ENCODE peak calls at places on chromosomes 5 and 9, in four cellular contexts. One of them, this sample, is unnamed.

GRCh38 chr9:90783964-90784363 is 17.7 kb upstream of the SYK start:
- DNase-seq in stimulated activated CD8-positive, alpha-beta memory T cell treated with anti-CD3 and anti-CD28 coated beads, Interleukin-15, amount 100 ng/mL, for 4 hours: no peak
- DNase-seq in H1: no peak
- DNase-seq in NCI-H345: no peak
- DNase-seq in this sample: no peak

GRCh38 chr9:91924090-91924489 is 25.9 kb downstream of the ROR2 start:
- DNase-seq in stimulated activated CD8-positive, alpha-beta memory T cell treated with anti-CD3 and anti-CD28 coated beads, Interleukin-15, amount 100 ng/mL, for 4 hours: no peak
- DNase-seq in NCI-H345: no peak
- DNase-seq in H1: no peak
- DNase-seq in this sample: no peak

GRCh38 chr5:123037104-123037418 is 536 bp upstream of the PPIC start:
- DNase-seq in stimulated activated CD8-positive, alpha-beta memory T cell treated with anti-CD3 and anti-CD28 coated beads, Interleukin-15, amount 100 ng/mL, for 4 hours: no peak
- DNase-seq in H1: no peak
- DNase-seq in NCI-H345: no peak
- DNase-seq in this sample: no peak

GRCh38 chr9:120926397-120926928 is at the start of gene TRAF1:
- DNase-seq in NCI-H345: no peak
- DNase-seq in H1: no peak
- DNase-seq in stimulated activated CD8-positive, alpha-beta memory T cell treated with anti-CD3 and anti-CD28 coated beads, Interleukin-15, amount 100 ng/mL, for 4 hours: no peak
- DNase-seq in this sample: no peak

GRCh38 chr5:55969956-55970355 is 24.8 kb downstream of the IL6ST start:
- DNase-seq in stimulated activated CD8-positive, alpha-beta memory T cell treated with anti-CD3 and anti-CD28 coated beads, Interleukin-15, amount 100 ng/mL, for 4 hours: no peak
- DNase-seq in H1: no peak
- DNase-seq in NCI-H345: no peak
- DNase-seq in this sample: no peak

GRCh38 chr5:87780831-87781760 is 368.4 kb upstream of the CCNH start:
- DNase-seq in H1: peak; percentile 77
- DNase-seq in NCI-H345: peak; percentile 85
- DNase-seq in stimulated activated CD8-positive, alpha-beta memory T cell treated with anti-CD3 and anti-CD28 coated beads, Interleukin-15, amount 100 ng/mL, for 4 hours: peak; percentile 22
- DNase-seq in this sample: peak; percentile 47

GRCh38 chr5:132677191-132677590 is 3.4 kb downstream of the IL4 start:
- DNase-seq in H1: no peak
- DNase-seq in NCI-H345: no peak
- DNase-seq in stimulated activated CD8-positive, alpha-beta memory T cell treated with anti-CD3 and anti-CD28 coated beads, Interleukin-15, amount 100 ng/mL, for 4 hours: no peak
- DNase-seq in this sample: peak; percentile 94

GRCh38 chr5:149206524-149207141 is 65.0 kb upstream of the AFAP1L1 start:
- DNase-seq in stimulated activated CD8-positive, alpha-beta memory T cell treated with anti-CD3 and anti-CD28 coated beads, Interleukin-15, amount 100 ng/mL, for 4 hours: no peak
- DNase-seq in NCI-H345: no peak
- DNase-seq in H1: peak; percentile 28
- DNase-seq in this sample: no peak

GRCh38 chr5:31701642-31702041 is 62.7 kb downstream of the PDZD2 start:
- DNase-seq in H1: no peak
- DNase-seq in stimulated activated CD8-positive, alpha-beta memory T cell treated with anti-CD3 and anti-CD28 coated beads, Interleukin-15, amount 100 ng/mL, for 4 hours: no peak
- DNase-seq in NCI-H345: no peak
- DNase-seq in this sample: no peak

GRCh38 chr5:132704875-132705274 is 31.1 kb downstream of the IL4 start:
- DNase-seq in stimulated activated CD8-positive, alpha-beta memory T cell treated with anti-CD3 and anti-CD28 coated beads, Interleukin-15, amount 100 ng/mL, for 4 hours: no peak
- DNase-seq in H1: no peak
- DNase-seq in NCI-H345: no peak
- DNase-seq in this sample: no peak

GRCh38 chr5:38596997-38597396 is 40.6 kb upstream of the LIFR start:
- DNase-seq in stimulated activated CD8-positive, alpha-beta memory T cell treated with anti-CD3 and anti-CD28 coated beads, Interleukin-15, amount 100 ng/mL, for 4 hours: no peak
- DNase-seq in H1: no peak
- DNase-seq in NCI-H345: no peak
- DNase-seq in this sample: no peak

GRCh38 chr5:148091991-148092964 is 28.5 kb downstream of the SPINK5 start:
- DNase-seq in H1: no peak
- DNase-seq in stimulated activated CD8-positive, alpha-beta memory T cell treated with anti-CD3 and anti-CD28 coated beads, Interleukin-15, amount 100 ng/mL, for 4 hours: no peak
- DNase-seq in NCI-H345: no peak
- DNase-seq in this sample: no peak

GRCh38 chr5:91383956-91384300 is 811 bp upstream of the ARRDC3 start:
- DNase-seq in NCI-H345: peak; percentile 24
- DNase-seq in H1: no peak
- DNase-seq in stimulated activated CD8-positive, alpha-beta memory T cell treated with anti-CD3 and anti-CD28 coated beads, Interleukin-15, amount 100 ng/mL, for 4 hours: no peak
- DNase-seq in this sample: no peak

GRCh38 chr5:39100301-39100850 is 26.2 kb upstream of the RICTOR start:
- DNase-seq in NCI-H345: no peak
- DNase-seq in H1: no peak
- DNase-seq in stimulated activated CD8-positive, alpha-beta memory T cell treated with anti-CD3 and anti-CD28 coated beads, Interleukin-15, amount 100 ng/mL, for 4 hours: no peak
- DNase-seq in this sample: no peak

GRCh38 chr9:135879619-135880018 is 27.7 kb downstream of the CAMSAP1 start:
- DNase-seq in NCI-H345: no peak
- DNase-seq in H1: no peak
- DNase-seq in stimulated activated CD8-positive, alpha-beta memory T cell treated with anti-CD3 and anti-CD28 coated beads, Interleukin-15, amount 100 ng/mL, for 4 hours: no peak
- DNase-seq in this sample: no peak

GRCh38 chr5:119218830-119219782 is 136.7 kb upstream of the TNFAIP8 start:
- DNase-seq in stimulated activated CD8-positive, alpha-beta memory T cell treated with anti-CD3 and anti-CD28 coated beads, Interleukin-15, amount 100 ng/mL, for 4 hours: no peak
- DNase-seq in NCI-H345: no peak
- DNase-seq in H1: no peak
- DNase-seq in this sample: no peak

GRCh38 chr9:127734247-127734746 is 797 bp downstream of the TOR2A start:
- DNase-seq in stimulated activated CD8-positive, alpha-beta memory T cell treated with anti-CD3 and anti-CD28 coated beads, Interleukin-15, amount 100 ng/mL, for 4 hours: no peak
- DNase-seq in H1: no peak
- DNase-seq in NCI-H345: no peak
- DNase-seq in this sample: no peak

GRCh38 chr5:395156-395920 is 47.6 kb upstream of the EXOC3 start:
- DNase-seq in stimulated activated CD8-positive, alpha-beta memory T cell treated with anti-CD3 and anti-CD28 coated beads, Interleukin-15, amount 100 ng/mL, for 4 hours: no peak
- DNase-seq in H1: peak; percentile 44
- DNase-seq in NCI-H345: no peak
- DNase-seq in this sample: no peak

GRCh38 chr5:155700333-155700732 is 626.6 kb upstream of the SGCD start:
- DNase-seq in stimulated activated CD8-positive, alpha-beta memory T cell treated with anti-CD3 and anti-CD28 coated beads, Interleukin-15, amount 100 ng/mL, for 4 hours: no peak
- DNase-seq in H1: no peak
- DNase-seq in NCI-H345: no peak
- DNase-seq in this sample: no peak

GRCh38 chr5:20606006-20606405 is 618.0 kb upstream of the CDH18 start:
- DNase-seq in stimulated activated CD8-positive, alpha-beta memory T cell treated with anti-CD3 and anti-CD28 coated beads, Interleukin-15, amount 100 ng/mL, for 4 hours: no peak
- DNase-seq in NCI-H345: no peak
- DNase-seq in H1: no peak
- DNase-seq in this sample: no peak

GRCh38 chr9:74951725-74952151 is 974 bp downstream of the C9orf40 start:
- DNase-seq in stimulated activated CD8-positive, alpha-beta memory T cell treated with anti-CD3 and anti-CD28 coated beads, Interleukin-15, amount 100 ng/mL, for 4 hours: no peak
- DNase-seq in NCI-H345: peak; percentile 24
- DNase-seq in H1: peak; percentile 68
- DNase-seq in this sample: no peak

GRCh38 chr5:91357012-91357634 is 26.0 kb downstream of the ARRDC3 start:
- DNase-seq in H1: no peak
- DNase-seq in NCI-H345: no peak
- DNase-seq in stimulated activated CD8-positive, alpha-beta memory T cell treated with anti-CD3 and anti-CD28 coated beads, Interleukin-15, amount 100 ng/mL, for 4 hours: no peak
- DNase-seq in this sample: no peak

GRCh38 chr5:38807570-38808461 is 38.0 kb upstream of the OSMR start:
- DNase-seq in H1: no peak
- DNase-seq in NCI-H345: no peak
- DNase-seq in stimulated activated CD8-positive, alpha-beta memory T cell treated with anti-CD3 and anti-CD28 coated beads, Interleukin-15, amount 100 ng/mL, for 4 hours: no peak
- DNase-seq in this sample: peak; percentile 21

GRCh38 chr5:153148624-153148976 is 341.9 kb upstream of the GRIA1 start:
- DNase-seq in H1: no peak
- DNase-seq in NCI-H345: no peak
- DNase-seq in stimulated activated CD8-positive, alpha-beta memory T cell treated with anti-CD3 and anti-CD28 coated beads, Interleukin-15, amount 100 ng/mL, for 4 hours: no peak
- DNase-seq in this sample: no peak

GRCh38 chr5:128284236-128284635 is 200.7 kb downstream of the SLC12A2 start:
- DNase-seq in NCI-H345: no peak
- DNase-seq in stimulated activated CD8-positive, alpha-beta memory T cell treated with anti-CD3 and anti-CD28 coated beads, Interleukin-15, amount 100 ng/mL, for 4 hours: no peak
- DNase-seq in H1: no peak
- DNase-seq in this sample: peak; percentile 66

GRCh38 chr9:135908334-135909204 is 1.2 kb upstream of the CAMSAP1 start:
- DNase-seq in NCI-H345: no peak
- DNase-seq in H1: no peak
- DNase-seq in stimulated activated CD8-positive, alpha-beta memory T cell treated with anti-CD3 and anti-CD28 coated beads, Interleukin-15, amount 100 ng/mL, for 4 hours: no peak
- DNase-seq in this sample: peak; percentile 84

GRCh38 chr9:90987566-90987965 is 185.9 kb downstream of the SYK start:
- DNase-seq in H1: no peak
- DNase-seq in stimulated activated CD8-positive, alpha-beta memory T cell treated with anti-CD3 and anti-CD28 coated beads, Interleukin-15, amount 100 ng/mL, for 4 hours: no peak
- DNase-seq in NCI-H345: no peak
- DNase-seq in this sample: no peak

GRCh38 chr9:228929-229695 is 14.4 kb downstream of the DOCK8 start:
- DNase-seq in stimulated activated CD8-positive, alpha-beta memory T cell treated with anti-CD3 and anti-CD28 coated beads, Interleukin-15, amount 100 ng/mL, for 4 hours: no peak
- DNase-seq in NCI-H345: no peak
- DNase-seq in H1: no peak
- DNase-seq in this sample: no peak

GRCh38 chr5:119930490-119930889 is 301.1 kb downstream of the FAM170A start:
- DNase-seq in stimulated activated CD8-positive, alpha-beta memory T cell treated with anti-CD3 and anti-CD28 coated beads, Interleukin-15, amount 100 ng/mL, for 4 hours: no peak
- DNase-seq in NCI-H345: no peak
- DNase-seq in H1: no peak
- DNase-seq in this sample: no peak

GRCh38 chr5:103362211-103362610 is 103.6 kb downstream of the MACIR start:
- DNase-seq in stimulated activated CD8-positive, alpha-beta memory T cell treated with anti-CD3 and anti-CD28 coated beads, Interleukin-15, amount 100 ng/mL, for 4 hours: no peak
- DNase-seq in H1: no peak
- DNase-seq in NCI-H345: no peak
- DNase-seq in this sample: no peak

GRCh38 chr5:137822158-137822764 is 45.4 kb upstream of the MYOT start:
- DNase-seq in H1: peak; percentile 60
- DNase-seq in stimulated activated CD8-positive, alpha-beta memory T cell treated with anti-CD3 and anti-CD28 coated beads, Interleukin-15, amount 100 ng/mL, for 4 hours: no peak
- DNase-seq in NCI-H345: peak; percentile 20
- DNase-seq in this sample: peak; percentile 33

GRCh38 chr5:65801332-65801731 is 79.3 kb downstream of the NLN start:
- DNase-seq in stimulated activated CD8-positive, alpha-beta memory T cell treated with anti-CD3 and anti-CD28 coated beads, Interleukin-15, amount 100 ng/mL, for 4 hours: no peak
- DNase-seq in H1: no peak
- DNase-seq in NCI-H345: no peak
- DNase-seq in this sample: no peak

GRCh38 chr5:151958111-151958510 is 33.5 kb upstream of the GLRA1 start:
- DNase-seq in H1: no peak
- DNase-seq in NCI-H345: no peak
- DNase-seq in stimulated activated CD8-positive, alpha-beta memory T cell treated with anti-CD3 and anti-CD28 coated beads, Interleukin-15, amount 100 ng/mL, for 4 hours: no peak
- DNase-seq in this sample: no peak

GRCh38 chr5:88679638-88680037 is 203.3 kb downstream of the MEF2C start:
- DNase-seq in stimulated activated CD8-positive, alpha-beta memory T cell treated with anti-CD3 and anti-CD28 coated beads, Interleukin-15, amount 100 ng/mL, for 4 hours: no peak
- DNase-seq in NCI-H345: no peak
- DNase-seq in H1: no peak
- DNase-seq in this sample: no peak

GRCh38 chr9:93139365-93140182 is 5.5 kb upstream of the NINJ1 start:
- DNase-seq in H1: no peak
- DNase-seq in NCI-H345: no peak
- DNase-seq in stimulated activated CD8-positive, alpha-beta memory T cell treated with anti-CD3 and anti-CD28 coated beads, Interleukin-15, amount 100 ng/mL, for 4 hours: no peak
- DNase-seq in this sample: no peak

GRCh38 chr9:98081477-98082219 is 25.1 kb downstream of the NANS start:
- DNase-seq in NCI-H345: no peak
- DNase-seq in stimulated activated CD8-positive, alpha-beta memory T cell treated with anti-CD3 and anti-CD28 coated beads, Interleukin-15, amount 100 ng/mL, for 4 hours: peak; percentile 17
- DNase-seq in H1: no peak
- DNase-seq in this sample: peak; percentile 74

GRCh38 chr9:134496413-134497282 is 145.0 kb upstream of the COL5A1 start:
- DNase-seq in stimulated activated CD8-positive, alpha-beta memory T cell treated with anti-CD3 and anti-CD28 coated beads, Interleukin-15, amount 100 ng/mL, for 4 hours: no peak
- DNase-seq in NCI-H345: no peak
- DNase-seq in H1: no peak
- DNase-seq in this sample: peak; percentile 51

GRCh38 chr5:174552428-174552827 is 172.0 kb upstream of the MSX2 start:
- DNase-seq in NCI-H345: no peak
- DNase-seq in H1: no peak
- DNase-seq in stimulated activated CD8-positive, alpha-beta memory T cell treated with anti-CD3 and anti-CD28 coated beads, Interleukin-15, amount 100 ng/mL, for 4 hours: no peak
- DNase-seq in this sample: no peak

This sample was measured in RCC 7860.